ENCODE peak calls at places on chromosomes 7 and 10, in four cellular contexts. A is GM12878, E is K562, X is HepG2. N is an unnamed sample.

GRCh38 chr10:103353281-103353680 is 2.3 kb upstream of the PCGF6 start:
- DNase-seq in A (no peak), E (peak), X (peak), N (no peak)

GRCh38 chr7:12674861-12675260 is 12.6 kb upstream of the ARL4A start:
- DNase-seq in A (no peak), E (peak), X (peak), N (peak)

GRCh38 chr7:42972703-42973500 is 40.7 kb downstream of the MRPL32 start:
- DNase-seq in A (no peak), E (peak), X (peak), N (peak)

GRCh38 chr10:11719496-11719895 is 22.7 kb upstream of the ECHDC3 start:
- DNase-seq in A (no peak), E (no peak), X (no peak), N (no peak)

GRCh38 chr7:57404343-57404966 is 45.5 kb upstream of the ZNF716 start:
- DNase-seq in A (no peak), E (peak), X (no peak), N (peak)

GRCh38 chr7:79789584-79790345 is 336.3 kb upstream of the MAGI2 start:
- DNase-seq in A (no peak), E (no peak), X (no peak), N (no peak)

GRCh38 chr10:91907914-91908357 is 1.4 kb downstream of the FGFBP3 start:
- DNase-seq in A (no peak), E (no peak), X (no peak), N (no peak)

GRCh38 chr7:30988346-30989005 is 24.7 kb downstream of the GHRHR start:
- DNase-seq in A (no peak), E (no peak), X (no peak), N (peak)

GRCh38 chr7:149773446-149774236 is at the start of gene ZNF467:
- DNase-seq in A (no peak), E (peak), X (no peak), N (peak)

GRCh38 chr7:71846160-71846559 is 566.0 kb downstream of the CALN1 start:
- DNase-seq in A (no peak), E (no peak), X (no peak), N (no peak)
- TF ChIP-seq FOXM1 in A (no peak), E (no peak), X (no peak), N (no peak)

DNA sequence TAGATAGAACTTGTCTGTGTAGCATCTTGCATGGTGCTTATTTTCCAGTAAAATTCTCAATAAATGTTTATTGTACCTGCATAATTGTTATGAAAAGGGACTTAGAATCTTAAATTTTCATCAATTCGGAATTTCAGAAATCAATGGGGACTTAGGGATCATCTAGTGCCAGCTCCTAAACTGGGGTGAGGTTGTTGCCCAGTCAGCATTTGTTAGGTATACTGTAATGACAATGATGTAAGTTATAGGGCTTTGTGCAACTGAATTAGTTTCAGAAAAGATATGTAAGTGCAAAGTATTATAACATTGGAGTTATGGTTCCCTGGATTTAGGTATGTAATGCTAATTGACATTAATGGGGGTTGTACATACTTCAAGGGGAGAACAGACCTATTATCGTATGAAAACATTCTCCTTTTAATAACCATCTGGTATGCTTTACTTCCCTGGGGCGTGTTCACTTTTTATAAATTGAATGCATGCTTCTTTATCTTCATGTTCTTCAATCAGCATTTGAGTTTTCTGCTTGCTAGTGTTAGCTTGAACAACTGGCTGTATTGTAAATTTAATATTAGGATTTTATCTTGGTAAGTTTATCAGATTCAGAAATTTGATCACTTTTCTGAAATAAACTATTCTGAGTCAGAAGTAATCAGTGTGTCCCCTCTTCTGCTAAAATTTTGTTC is 270.3 kb downstream of the BBS9 start:
- DNase-seq in A (no peak), E (no peak), X (no peak), N (peak)
- TF ChIP-seq SIN3A in A (no peak), E (no peak), X (no peak), N (no peak)

DNA sequence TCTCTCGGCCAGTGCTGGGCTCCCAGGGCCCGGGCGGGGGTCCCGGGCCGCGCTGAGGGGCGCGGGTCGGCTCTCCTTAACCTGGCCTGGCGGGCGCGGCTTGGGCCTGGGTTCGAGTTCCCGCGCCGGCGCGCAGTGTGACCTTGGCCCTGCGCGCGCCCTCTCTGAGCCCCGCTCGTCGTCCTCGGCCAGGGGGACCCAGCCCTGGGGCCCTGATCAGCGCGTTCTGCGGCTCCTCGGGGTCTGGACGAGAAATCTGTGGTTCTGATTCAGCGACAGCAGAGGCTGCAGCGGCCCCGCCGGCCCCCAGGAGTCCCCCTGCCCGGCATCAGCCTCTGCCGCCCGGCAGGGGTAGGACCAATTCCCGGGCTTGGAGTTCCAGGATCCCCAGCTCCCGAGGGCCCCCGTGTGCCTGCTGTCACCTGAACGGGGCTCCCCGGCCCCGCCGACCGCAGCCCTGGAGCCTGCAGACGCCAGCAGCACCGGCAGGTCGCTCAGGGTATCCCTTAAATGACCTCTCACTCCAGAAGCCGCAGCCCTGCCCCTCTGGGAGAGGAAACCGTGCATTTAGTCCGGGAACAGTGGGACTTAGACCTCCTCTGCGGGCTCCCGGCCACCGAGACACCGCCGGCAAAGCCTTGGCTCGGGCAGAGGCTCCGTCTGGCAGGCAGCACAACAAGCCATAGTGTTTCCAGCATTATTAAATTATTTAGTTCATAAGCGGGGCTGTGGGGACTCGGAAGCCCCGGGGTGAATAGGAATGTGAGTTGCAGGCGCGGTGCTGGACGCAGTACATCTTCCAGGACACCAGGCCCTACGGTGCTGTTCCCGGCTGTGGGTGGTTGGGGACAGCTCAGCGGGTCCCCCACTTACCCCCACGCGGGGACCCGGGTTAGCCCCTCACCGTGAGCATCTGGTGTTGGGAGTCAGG is 572 bp downstream of the CHST12 start:
- DNase-seq in A (no peak), E (peak), X (no peak), N (peak)
- TF ChIP-seq FOXM1 in A (no peak), E (no peak), X (no peak), N (no peak)

GRCh38 chr10:27558612-27559020 is 54.5 kb downstream of the RAB18 start:
- DNase-seq in A (no peak), E (peak), X (peak), N (peak)
- TF ChIP-seq SIN3A in A (no peak), E (no peak), X (no peak), N (no peak)

GRCh38 chr7:148156248-148156647 is 434.3 kb upstream of the C7orf33 start:
- DNase-seq in A (no peak), E (no peak), X (no peak), N (no peak)
- TF ChIP-seq FOXM1 in A (no peak), E (no peak), X (no peak), N (no peak)